ENCODE peak calls at places on chromosomes 6 and 20, in nine cellular contexts. A is esophagus muscularis mucosa, D is heart left ventricle, B is mammary epithelial cell, I is mesendoderm, O is PC-9, L is lower lobe of right lung, C is A549, G is aorta. R is an unnamed sample.

GRCh38 chr6:121305957-121306607 is 28.2 kb downstream of the TBC1D32 start:
- DNase-seq in C (peak; percentile 2), A (no peak), B (peak; percentile 30), O (no peak), G (no peak), L (no peak), D (no peak), I (peak; percentile 59), R (no peak)

GRCh38 chr20:50379049-50379990 is 130.9 kb upstream of the PTPN1 start:
- DNase-seq in C (no peak), A (peak; percentile 98), I (no peak), D (peak; percentile 95), L (peak; percentile 92), O (no peak), B (peak; percentile 43), G (peak; percentile 94), R (peak; percentile 87)

GRCh38 chr6:17093692-17094091 is 8.2 kb upstream of the STMND1 start:
- DNase-seq in A (no peak), L (no peak), C (no peak), I (peak; percentile 48), B (no peak), G (no peak), D (no peak), O (peak; percentile 23), R (no peak)

GRCh38 chr6:154629127-154629526 is 104.1 kb upstream of the SCAF8 start:
- DNase-seq in L (no peak), I (no peak), G (no peak), A (no peak), D (no peak), O (no peak), B (no peak), C (no peak), R (no peak)

GRCh38 chr6:15779726-15780125 is 116.9 kb upstream of the DTNBP1 start:
- DNase-seq in G (no peak), L (no peak), I (peak; percentile 48), D (no peak), A (no peak), C (no peak), B (no peak), O (no peak), R (no peak)

GRCh38 chr6:33590531-33591198 is 10.6 kb upstream of the BAK1 start:
- DNase-seq in L (peak; percentile 79), O (peak; percentile 64), C (peak; percentile 33), D (no peak), A (no peak), G (no peak), B (peak; percentile 46), I (peak; percentile 53), R (peak; percentile 86)

GRCh38 chr6:151379933-151380847 is 11.2 kb downstream of the ZBTB2 start:
- DNase-seq in I (no peak), C (no peak), D (no peak), O (no peak), G (no peak), A (no peak), L (no peak), B (no peak), R (no peak)

GRCh38 chr6:75374913-75375530 is 90.4 kb upstream of the TMEM30A start:
- DNase-seq in I (peak; percentile 32), B (no peak), O (no peak), G (no peak), D (no peak), A (no peak), C (no peak), L (no peak), R (no peak)

GRCh38 chr20:46683939-46684750 is 5.1 kb downstream of the TP53RK start:
- DNase-seq in L (peak; percentile 68), C (no peak), D (peak; percentile 54), A (no peak), O (peak; percentile 72), B (peak; percentile 80), G (peak; percentile 84), I (peak; percentile 93), R (peak; percentile 64)

GRCh38 chr20:24745617-24746350 is 203.3 kb upstream of the CST7 start:
- DNase-seq in B (no peak), O (no peak), G (no peak), C (no peak), L (no peak), A (no peak), I (no peak), D (no peak), R (no peak)

GRCh38 chr6:108995296-108995695 is 99.3 kb downstream of the SESN1 start:
- DNase-seq in A (no peak), C (no peak), B (no peak), D (no peak), L (no peak), O (peak; percentile 22), G (no peak), I (no peak), R (no peak)

GRCh38 chr6:32604434-32604877 is 14.8 kb upstream of the HLA-DRB1 start:
- DNase-seq in G (no peak), L (no peak), A (no peak), D (no peak), C (no peak), O (no peak), I (no peak), B (peak; percentile 36), R (no peak)

GRCh38 chr20:14335122-14335521 is 2.3 kb downstream of the FLRT3 start:
- DNase-seq in A (no peak), O (no peak), G (no peak), D (no peak), L (no peak), B (no peak), I (no peak), C (no peak), R (no peak)

GRCh38 chr6:157263146-157263545 is 60.2 kb downstream of the TMEM242 start:
- DNase-seq in G (peak; percentile 76), C (no peak), B (no peak), O (no peak), I (no peak), L (no peak), D (no peak), A (no peak), R (no peak)

GRCh38 chr20:11716239-11716944 is 201.3 kb upstream of the BTBD3 start:
- DNase-seq in L (no peak), G (no peak), O (peak; percentile 12), D (no peak), A (no peak), C (peak; percentile 38), B (peak; percentile 71), I (peak; percentile 94), R (no peak)

GRCh38 chr6:149990672-149991402 is 27.1 kb downstream of the ULBP1 start:
- DNase-seq in B (no peak), L (no peak), A (no peak), G (no peak), O (no peak), D (no peak), I (peak; percentile 57), C (peak; percentile 34), R (no peak)

GRCh38 chr6:119209452-119210205 is 131.2 kb upstream of the FAM184A start:
- DNase-seq in L (no peak), G (no peak), I (no peak), B (no peak), D (no peak), O (no peak), C (no peak), A (no peak), R (no peak)

GRCh38 chr20:47934761-47935160 is 149.5 kb upstream of the SULF2 start:
- DNase-seq in L (no peak), C (no peak), A (no peak), O (no peak), B (peak; percentile 96), D (no peak), G (no peak), I (no peak), R (no peak)

GRCh38 chr20:34164569-34164968 is 52.5 kb upstream of the EIF2S2 start:
- DNase-seq in L (no peak), B (no peak), D (no peak), G (no peak), A (no peak), I (no peak), O (no peak), C (no peak), R (no peak)
- H3K4me1 ChIP-seq in L (peaks cover 7% of the 10 kb centered on the region), B (no peaks in the 10 kb centered on the region), D (no peaks in the 10 kb centered on the region), G (no peaks in the 10 kb centered on the region), A (no peaks in the 10 kb centered on the region), I (no peaks in the 10 kb centered on the region), O (no peaks in the 10 kb centered on the region), C (no peaks in the 10 kb centered on the region), R (no peaks in the 10 kb centered on the region)

GRCh38 chr6:44101832-44102231 is 25.4 kb downstream of the MRPL14 start:
- DNase-seq in A (no peak), C (no peak), G (peak; percentile 26), D (no peak), I (no peak), B (no peak), L (no peak), O (no peak), R (no peak)
- H3K4me3 ChIP-seq in A (no peak overlapping the region), C (no peak overlapping the region), G (no peak overlapping the region), D (no peak overlapping the region), I (no peak overlapping the region), B (no peak overlapping the region), L (no peak overlapping the region), O (no peak overlapping the region), R (no peak overlapping the region)

GRCh38 chr20:31707994-31708744 is 14.5 kb downstream of the BCL2L1 start:
- DNase-seq in G (no peak), B (no peak), D (peak; percentile 77), A (no peak), C (no peak), L (peak; percentile 54), O (peak; percentile 61), I (no peak), R (no peak)

GRCh38 chr20:31706607-31707257 is 15.9 kb downstream of the BCL2L1 start:
- DNase-seq in A (no peak), O (no peak), D (no peak), G (no peak), I (no peak), L (peak; percentile 70), C (no peak), B (no peak), R (no peak)

GRCh38 chr20:31705598-31706597 is 16.8 kb downstream of the BCL2L1 start:
- DNase-seq in L (no peak), O (no peak), A (no peak), B (no peak), C (no peak), G (no peak), I (no peak), D (no peak), R (no peak)

GRCh38 chr20:31708839-31709534 is 13.7 kb downstream of the BCL2L1 start:
- DNase-seq in I (no peak), G (no peak), A (no peak), C (no peak), L (no peak), B (no peak), O (no peak), D (no peak), R (no peak)

DNA sequence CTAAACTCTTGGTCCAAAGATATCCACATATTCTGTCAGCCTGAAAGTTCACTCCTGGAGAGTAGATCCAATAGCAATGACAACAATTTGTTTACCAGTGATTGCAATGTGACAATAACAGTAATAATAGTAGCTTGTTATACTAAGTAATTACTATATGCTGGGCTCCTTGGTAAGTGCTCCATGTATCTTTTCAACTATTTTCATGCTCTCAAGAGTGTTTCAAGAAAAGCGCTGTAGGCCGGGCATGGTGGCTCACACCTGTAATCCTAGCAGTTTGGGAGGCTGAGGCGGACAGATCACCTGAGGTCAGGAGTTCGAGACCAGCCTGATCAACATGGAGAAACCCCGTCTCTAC is 15.4 kb downstream of the BCL2L1 start:
- DNase-seq in O (no peak), B (no peak), C (no peak), G (no peak), L (no peak), D (no peak), A (no peak), I (no peak), R (no peak)
- H3K27ac ChIP-seq in O (peak overlapping the region; percentile 95), B (no peak overlapping the region), C (peak overlapping the region; percentile 89), G (no peak overlapping the region), L (peak overlapping the region; percentile 74), D (peak overlapping the region; percentile 98), A (peak overlapping the region; percentile 49), I (no peak overlapping the region), R (peak overlapping the region; percentile 75)

GRCh38 chr6:12593720-12594540 is 122.6 kb upstream of the PHACTR1 start:
- DNase-seq in I (no peak), G (no peak), A (no peak), C (no peak), L (peak; percentile 65), O (no peak), B (no peak), D (no peak), R (peak; percentile 61)
- H3K4me1 ChIP-seq in I (peaks cover 3% of the 10 kb centered on the region), G (no peaks in the 10 kb centered on the region), A (no peaks in the 10 kb centered on the region), C (peaks cover 35% of the 10 kb centered on the region), L (peaks cover 23% of the 10 kb centered on the region), O (peaks cover 19% of the 10 kb centered on the region), B (peaks cover 23% of the 10 kb centered on the region), D (no peaks in the 10 kb centered on the region), R (peaks cover 41% of the 10 kb centered on the region)